ENCODE peak calls at places on chromosome 18, in six cellular contexts. E, R, Y, U, W and P are unnamed samples.

GRCh38 chr18:31581498-31582197 is 10.0 kb upstream of the TTR start:
- DNase-seq in Y (no peak), E (no peak), U (no peak), W (no peak), R (peak), P (peak)

GRCh38 chr18:73458186-73458964 is 590.6 kb upstream of the NETO1 start:
- DNase-seq in U (no peak), E (no peak), R (no peak), W (no peak), Y (no peak), P (no peak)

GRCh38 chr18:21281611-21282010 is 39.6 kb downstream of the GREB1L start:
- DNase-seq in E (no peak), Y (no peak), R (no peak), W (no peak), U (no peak), P (no peak)

GRCh38 chr18:13577091-13577697 is 149.2 kb downstream of the FAM210A start:
- DNase-seq in E (no peak), Y (no peak), U (no peak), W (no peak), R (peak), P (no peak)

GRCh38 chr18:44051088-44051487 is 629.6 kb upstream of the SETBP1 start:
- DNase-seq in W (peak), Y (no peak), R (no peak), E (no peak), U (no peak), P (no peak)

GRCh38 chr18:58363767-58364540 is 264.9 kb downstream of the ALPK2 start:
- DNase-seq in U (no peak), Y (no peak), R (peak), E (no peak), W (no peak), P (no peak)

GRCh38 chr18:614980-615607 is 18.3 kb downstream of the CLUL1 start:
- DNase-seq in W (no peak), R (no peak), U (no peak), E (no peak), Y (no peak), P (no peak)

GRCh38 chr18:21163647-21164625 is 52.3 kb upstream of the ROCK1 start:
- DNase-seq in Y (no peak), W (no peak), R (peak), E (no peak), U (no peak), P (no peak)

GRCh38 chr18:6482198-6482977 is 67.7 kb upstream of the L3MBTL4 start:
- DNase-seq in R (peak), W (peak), U (peak), E (no peak), Y (no peak), P (peak)

GRCh38 chr18:22348521-22349316 is 69.0 kb downstream of the CTAGE1 start:
- DNase-seq in U (no peak), R (peak), Y (no peak), E (no peak), W (peak), P (peak)

GRCh38 chr18:38368886-38369285 is 803.3 kb upstream of the CELF4 start:
- DNase-seq in E (no peak), Y (no peak), W (no peak), U (no peak), R (peak), P (no peak)

GRCh38 chr18:48621815-48622555 is 83.2 kb downstream of the CTIF start:
- DNase-seq in R (no peak), Y (peak), W (no peak), E (no peak), U (no peak), P (no peak)
- TF ChIP-seq EZH2phosphoT487 in R (no peak), Y (no peak), W (no peak), E (no peak), U (no peak), P (no peak)

DNA sequence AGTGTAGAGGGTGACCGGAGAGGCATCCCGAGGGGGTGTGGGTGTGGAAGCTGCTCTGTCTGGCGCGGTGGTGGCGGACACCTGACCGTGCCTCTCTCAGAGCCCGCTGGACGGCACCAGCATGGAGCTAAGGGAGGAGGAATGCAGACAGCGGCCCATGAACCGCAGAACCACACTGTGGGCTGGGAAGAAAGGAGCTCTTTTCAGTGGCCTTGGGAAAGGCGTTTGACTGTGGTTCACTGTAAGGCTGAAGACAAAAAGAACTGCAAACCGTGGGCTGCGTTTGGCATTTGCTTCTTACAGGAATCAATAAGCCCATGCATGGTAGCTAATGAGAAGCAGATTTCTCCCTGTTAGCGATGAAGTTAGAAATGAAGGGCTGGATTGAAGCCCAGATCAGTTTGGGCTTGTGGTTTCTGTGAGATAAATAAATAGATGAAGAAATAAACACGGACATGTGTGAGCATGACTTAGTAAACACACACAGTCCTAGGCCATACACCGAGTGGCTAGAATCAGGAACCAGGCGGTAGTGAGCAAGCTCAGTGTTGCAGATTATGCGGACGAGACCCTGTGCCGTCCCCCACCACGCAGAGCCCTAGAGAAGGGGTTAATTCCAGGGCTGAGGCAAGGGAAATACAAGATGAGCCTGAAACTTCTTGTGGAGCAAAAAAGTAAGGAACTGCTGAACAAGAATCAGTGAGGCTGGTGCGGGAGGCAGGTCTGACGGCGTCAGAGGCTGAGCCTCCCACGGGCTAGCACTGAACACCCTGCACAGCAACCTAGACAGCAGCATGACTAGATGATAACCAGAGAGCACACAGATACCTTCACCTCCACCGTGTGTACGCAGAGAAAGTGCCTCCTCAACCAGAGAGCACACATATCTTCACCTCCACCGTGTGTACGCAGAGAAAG is 29.3 kb upstream of the NFATC1 start:
- DNase-seq in U (peak), E (no peak), W (no peak), R (no peak), Y (no peak), P (no peak)
- TF ChIP-seq CTCF in U (no peak), E (no peak), W (no peak), R (no peak), Y (no peak), P (no peak)

GRCh38 chr18:9751371-9752031 is 43.4 kb downstream of the RAB31 start:
- DNase-seq in W (no peak), R (no peak), Y (no peak), E (no peak), U (no peak), P (no peak)
- TF ChIP-seq EZH2phosphoT487 in W (no peak), R (no peak), Y (no peak), E (no peak), U (no peak), P (no peak)

GRCh38 chr18:63119647-63120046 is 199.9 kb downstream of the BCL2 start:
- DNase-seq in Y (no peak), U (peak), W (peak), R (peak), E (peak), P (no peak)
- TF ChIP-seq CTCF in Y (peak), U (peak), W (peak), R (peak), E (peak), P (peak)

GRCh38 chr18:47317824-47318508 is 66.5 kb upstream of the SKOR2 start:
- DNase-seq in W (no peak), Y (no peak), R (no peak), U (no peak), E (no peak), P (peak)

GRCh38 chr18:47321815-47322214 is 70.4 kb upstream of the SKOR2 start:
- DNase-seq in R (no peak), E (no peak), Y (no peak), U (no peak), W (no peak), P (no peak)

GRCh38 chr18:47323158-47323557 is 71.7 kb upstream of the SKOR2 start:
- DNase-seq in R (peak), Y (no peak), W (no peak), U (no peak), E (no peak), P (no peak)
- TF ChIP-seq EZH2phosphoT487 in R (no peak), Y (no peak), W (no peak), U (no peak), E (no peak), P (no peak)

GRCh38 chr18:79199691-79200374 is 130.6 kb downstream of the ATP9B start:
- DNase-seq in E (no peak), R (no peak), Y (no peak), W (no peak), U (no peak), P (no peak)
- TF ChIP-seq CTCF in E (no peak), R (no peak), Y (no peak), W (no peak), U (peak), P (no peak)

GRCh38 chr18:79707239-79707638 is 27.6 kb downstream of the CTDP1 start:
- DNase-seq in E (no peak), U (no peak), R (no peak), Y (no peak), W (no peak), P (no peak)

GRCh38 chr18:79706658-79707057 is 27.1 kb downstream of the CTDP1 start:
- DNase-seq in R (no peak), E (no peak), W (no peak), U (no peak), Y (no peak), P (no peak)

GRCh38 chr18:79706006-79706405 is 26.4 kb downstream of the CTDP1 start:
- DNase-seq in U (no peak), Y (no peak), R (no peak), W (no peak), E (no peak), P (no peak)

GRCh38 chr18:79704631-79705030 is 25.0 kb downstream of the CTDP1 start:
- DNase-seq in U (no peak), Y (no peak), W (no peak), E (no peak), R (no peak), P (no peak)

DNA sequence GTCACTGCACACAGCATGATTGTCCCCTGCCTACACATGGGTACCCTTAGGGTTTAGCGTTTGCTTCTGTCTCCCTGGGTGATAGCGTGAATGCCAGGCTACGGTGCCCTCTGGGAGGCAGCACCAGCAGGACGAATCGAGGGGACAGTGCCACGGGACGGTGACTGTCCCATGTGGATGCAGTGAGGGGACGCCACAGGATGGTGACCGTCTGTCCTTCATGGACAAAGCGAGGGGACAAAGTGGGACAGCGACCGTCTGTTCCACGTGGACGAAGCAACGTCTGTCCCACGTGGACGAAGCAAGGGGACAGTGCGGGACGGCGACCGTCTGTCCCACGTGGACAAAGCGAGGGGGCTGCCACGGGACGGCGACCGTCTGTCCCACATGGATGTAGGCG is 25.7 kb downstream of the CTDP1 start:
- DNase-seq in U (no peak), Y (no peak), E (no peak), W (no peak), R (no peak), P (no peak)
- TF ChIP-seq EZH2phosphoT487 in U (no peak), Y (no peak), E (no peak), W (no peak), R (no peak), P (no peak)

GRCh38 chr18:8839285-8839684 is 133.9 kb downstream of the MTCL1 start:
- DNase-seq in R (no peak), E (no peak), U (no peak), Y (no peak), W (no peak), P (no peak)
- TF ChIP-seq CTCF in R (no peak), E (no peak), U (no peak), Y (no peak), W (no peak), P (no peak)